ENCODE peak calls at places on chromosomes 2 and 18, in nine cellular contexts. K is kidney glomerular epithelial cell, L is NCI-H1930, C is activated T-helper 1 cell treated with Interleukin-2 at 50 U/mL for 16 hours, Y is hypothalamus, B is fibroblast of lung, A is H9, N is naive B cell, X is cardiac fibroblast. M is an unnamed sample.

GRCh38 chr2:124566518-124566970 is 541.5 kb downstream of the CNTNAP5 start:
- DNase-seq in K (no peak), L (no peak), C (no peak), Y (no peak), B (no peak), A (no peak), N (no peak), X (no peak), M (no peak)

GRCh38 chr2:48249093-48249492 is 280.9 kb upstream of the STON1 start:
- DNase-seq in K (peak; percentile 16), L (no peak), C (no peak), Y (no peak), B (peak; percentile 92), A (no peak), N (no peak), X (peak; percentile 69), M (no peak)

GRCh38 chr2:100339823-100340222 is 17.5 kb upstream of the LONRF2 start:
- DNase-seq in K (no peak), L (no peak), C (no peak), Y (no peak), B (no peak), A (no peak), N (no peak), X (no peak), M (no peak)

GRCh38 chr18:76098728-76099514 is 396.1 kb downstream of the ZNF516 start:
- DNase-seq in K (no peak), L (no peak), C (no peak), Y (no peak), B (no peak), A (no peak), N (no peak), X (no peak), M (no peak)

GRCh38 chr18:25787281-25787680 is 303.1 kb downstream of the SS18 start:
- DNase-seq in K (no peak), L (no peak), C (no peak), Y (no peak), B (no peak), A (no peak), N (no peak), X (no peak), M (no peak)

GRCh38 chr18:56843241-56843640 is 192.1 kb downstream of the WDR7 start:
- DNase-seq in K (no peak), L (no peak), C (no peak), Y (no peak), B (no peak), A (no peak), N (no peak), X (no peak), M (no peak)

GRCh38 chr2:74603282-74604000 is 44.7 kb downstream of the M1AP start:
- DNase-seq in K (no peak), L (no peak), C (no peak), Y (no peak), B (no peak), A (no peak), N (no peak), X (no peak), M (no peak)

GRCh38 chr2:158414538-158414937 is 42.0 kb downstream of the CCDC148 start:
- DNase-seq in K (peak; percentile 75), L (no peak), C (no peak), Y (no peak), B (peak; percentile 11), A (no peak), N (no peak), X (peak; percentile 80), M (no peak)

M was measured in heart right ventricle.